ENCODE peak calls at places on chromosome 7, in four cellular contexts. K is spleen, J is DMS153, Y is AG04450. A is an unnamed sample.

GRCh38 chr7:82697897-82698296 is 254.3 kb upstream of the CACNA2D1 start:
- DNase-seq in K (no peak), J (no peak), Y (no peak), A (peak)

GRCh38 chr7:120591-120991 is 71.8 kb upstream of the FAM20C start:
- DNase-seq in K (no peak), J (no peak), Y (no peak), A (no peak)

GRCh38 chr7:114412548-114412947 is 2.1 kb upstream of the FOXP2 start:
- DNase-seq in K (no peak), J (peak), Y (no peak), A (no peak)

GRCh38 chr7:32935558-32935957 is 21.7 kb upstream of the FKBP9 start:
- DNase-seq in K (no peak), J (no peak), Y (no peak), A (no peak)

GRCh38 chr7:150994141-150994837 is 3.5 kb downstream of the NOS3 start:
- DNase-seq in K (peak), J (no peak), Y (no peak), A (no peak)

GRCh38 chr7:43758861-43759683 is 592 bp downstream of the BLVRA start:
- DNase-seq in K (peak), J (no peak), Y (no peak), A (peak)

GRCh38 chr7:20783716-20784310 is 2.9 kb downstream of the SP8 start:
- DNase-seq in K (no peak), J (no peak), Y (no peak), A (no peak)

GRCh38 chr7:39507866-39508551 is 58.2 kb upstream of the YAE1 start:
- DNase-seq in K (peak), J (no peak), Y (no peak), A (peak)

GRCh38 chr7:7819442-7820247 is 101.2 kb upstream of the RPA3 start:
- DNase-seq in K (no peak), J (no peak), Y (no peak), A (no peak)

GRCh38 chr7:129821476-129821875 is 131.3 kb downstream of the UBE2H start:
- DNase-seq in K (no peak), J (no peak), Y (no peak), A (peak)

A was measured in myocyte.